ENCODE peak calls at places on chromosomes 4 and X, in five cellular contexts. P, O, R, I and H are unnamed samples.

GRCh38 chr4:16707874-16708273 is 190.6 kb downstream of the LDB2 start:
- DNase-seq in P (no peak), O (no peak), R (peak; percentile 35), I (no peak), H (no peak)

GRCh38 chr4:340011-340410 is 2.4 kb downstream of the ZNF141 start:
- DNase-seq in P (no peak), O (no peak), R (no peak), I (no peak), H (no peak)

GRCh38 chr4:65508169-65508568 is 162.1 kb downstream of the EPHA5 start:
- DNase-seq in P (no peak), O (no peak), R (peak; percentile 4), I (no peak), H (no peak)

GRCh38 chr4:27248829-27249228 is 388.2 kb downstream of the STIM2 start:
- DNase-seq in P (no peak), O (no peak), R (no peak), I (no peak), H (no peak)

GRCh38 chr4:105399535-105400161 is 74.2 kb downstream of the PPA2 start:
- DNase-seq in P (no peak), O (no peak), R (peak; percentile 91), I (no peak), H (no peak)

GRCh38 chr4:88169298-88169697 is 10.9 kb upstream of the ABCG2 start:
- DNase-seq in P (no peak), O (no peak), R (no peak), I (no peak), H (no peak)

GRCh38 chrX:63855896-63856295 is 70.9 kb upstream of the ARHGEF9 start:
- DNase-seq in P (no peak), O (no peak), R (peak; percentile 1), I (no peak), H (no peak)

GRCh38 chr4:4386736-4387392 is at the start of gene NSG1:
- DNase-seq in P (no peak), O (peak; percentile 59), R (no peak), I (no peak), H (no peak)

GRCh38 chr4:628346-628745 is 3.0 kb downstream of the PDE6B start:
- DNase-seq in P (no peak), O (no peak), R (no peak), I (no peak), H (peak; percentile 71)

GRCh38 chrX:13208281-13208935 is 111.4 kb downstream of the ATXN3L start:
- DNase-seq in P (no peak), O (no peak), R (no peak), I (no peak), H (no peak)
- H3K4me1 ChIP-seq in P (peaks cover 6% of the 10 kb centered on the region), O (no peaks in the 10 kb centered on the region), R (no peaks in the 10 kb centered on the region), I (peaks cover 12% of the 10 kb centered on the region), H (no peaks in the 10 kb centered on the region)

GRCh38 chr4:138834029-138834428 is 181.6 kb upstream of the NOCT start:
- DNase-seq in P (no peak), O (no peak), R (no peak), I (no peak), H (no peak)
- H3K9me3 ChIP-seq in P (no peaks in the 10 kb centered on the region), O (no peaks in the 10 kb centered on the region), R (no peaks in the 10 kb centered on the region), I (no peaks in the 10 kb centered on the region), H (no peaks in the 10 kb centered on the region)

GRCh38 chr4:122861544-122861943 is 34.9 kb downstream of the FGF2 start:
- DNase-seq in P (no peak), O (no peak), R (no peak), I (no peak), H (no peak)

GRCh38 chr4:122854444-122854843 is 27.8 kb downstream of the FGF2 start:
- DNase-seq in P (no peak), O (no peak), R (peak; percentile 40), I (no peak), H (no peak)

GRCh38 chr4:122854860-122855259 is 28.2 kb downstream of the FGF2 start:
- DNase-seq in P (no peak), O (no peak), R (no peak), I (peak; percentile 30), H (no peak)

GRCh38 chr4:122855491-122855890 is 28.9 kb downstream of the FGF2 start:
- DNase-seq in P (no peak), O (no peak), R (no peak), I (no peak), H (no peak)

GRCh38 chr4:122857160-122857559 is 30.5 kb downstream of the FGF2 start:
- DNase-seq in P (no peak), O (no peak), R (no peak), I (no peak), H (no peak)
- H3K27ac ChIP-seq in P (no peak overlapping the region), O (no peak overlapping the region), R (no peak overlapping the region), I (peak overlapping the region; percentile 83), H (no peak overlapping the region)

GRCh38 chr4:184351560-184352451 is 122.5 kb downstream of the IRF2 start:
- DNase-seq in P (no peak), O (no peak), R (no peak), I (no peak), H (no peak)

GRCh38 chr4:184350964-184351363 is 123.4 kb downstream of the IRF2 start:
- DNase-seq in P (no peak), O (no peak), R (no peak), I (no peak), H (no peak)

GRCh38 chr4:184348311-184349233 is 125.8 kb downstream of the IRF2 start:
- DNase-seq in P (no peak), O (no peak), R (peak; percentile 91), I (no peak), H (no peak)

GRCh38 chr4:184349283-184350039 is 124.9 kb downstream of the IRF2 start:
- DNase-seq in P (no peak), O (no peak), R (no peak), I (no peak), H (no peak)

DNA sequence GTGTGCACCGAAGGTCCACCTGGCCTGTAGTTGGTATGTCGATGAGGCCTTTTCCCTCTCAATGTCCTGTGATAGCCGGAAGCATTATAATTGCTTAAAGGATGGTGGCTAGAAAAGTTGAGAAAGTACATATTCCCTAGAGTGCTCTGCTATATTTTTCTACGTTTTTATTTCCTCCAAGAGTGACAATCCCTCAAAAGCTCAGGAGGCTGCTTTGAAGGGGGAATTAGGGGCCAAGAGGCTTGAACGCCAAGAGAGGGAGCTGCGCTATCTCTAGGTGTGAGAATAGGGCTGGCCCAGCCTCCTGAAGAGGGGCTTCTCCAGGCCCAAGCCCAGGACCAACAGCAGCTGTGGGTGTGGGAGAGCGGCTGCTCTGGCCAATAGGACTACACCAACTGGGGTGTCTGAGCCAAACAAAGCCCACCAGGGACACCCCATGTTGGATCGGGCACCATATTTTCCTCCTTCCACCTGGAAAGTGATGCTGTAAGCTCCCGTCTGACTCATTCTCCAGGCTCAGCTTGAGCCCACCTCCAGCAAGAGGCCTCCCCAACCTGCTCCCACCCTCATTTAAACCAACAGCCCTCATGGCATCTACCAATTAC is 124.0 kb downstream of the IRF2 start:
- DNase-seq in P (no peak), O (no peak), R (no peak), I (no peak), H (no peak)
- H3K4me1 ChIP-seq in P (peaks cover 18% of the 10 kb centered on the region), O (peaks cover 10% of the 10 kb centered on the region), R (peaks cover 5% of the 10 kb centered on the region), I (peaks cover 9% of the 10 kb centered on the region), H (peaks cover 72% of the 10 kb centered on the region)

DNA sequence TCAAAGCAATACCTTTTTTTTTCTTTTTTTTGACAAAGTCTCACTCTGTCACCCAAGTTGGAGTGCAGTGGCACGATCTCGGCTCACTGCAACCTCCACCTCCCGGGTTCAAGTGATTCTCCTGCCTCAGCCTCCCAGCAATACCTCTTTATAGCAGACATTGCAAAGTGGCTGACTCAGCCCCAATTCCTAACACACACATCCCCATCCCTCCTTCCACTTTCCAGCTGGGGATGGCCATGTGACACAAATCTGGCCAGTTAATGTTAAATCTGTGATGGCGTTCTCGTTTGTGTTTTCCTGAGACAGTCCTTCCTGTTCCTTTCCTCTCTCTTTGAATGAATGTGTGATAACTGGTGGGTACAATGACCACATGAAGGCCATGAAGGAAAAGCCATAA is 276.2 kb upstream of the KLF3 start:
- DNase-seq in P (no peak), O (no peak), R (no peak), I (no peak), H (no peak)
- H3K9me3 ChIP-seq in P (peaks cover 3% of the 10 kb centered on the region), O (peaks cover 6% of the 10 kb centered on the region), R (no peaks in the 10 kb centered on the region), I (no peaks in the 10 kb centered on the region), H (no peaks in the 10 kb centered on the region)